ENCODE peak calls at places on chromosomes 13 and 19, in six cellular contexts. A is cardiac fibroblast; U is activated CD4-positive, CD25-positive, alpha-beta regulatory T cell; K is DMS153; E is neuronal stem cell; N is NCI-H2171. G is an unnamed sample.

GRCh38 chr19:31233288-31233687 is 115.9 kb downstream of the TSHZ3 start:
- DNase-seq in A (no peak), U (no peak), K (no peak), E (no peak), N (no peak), G (no peak)

GRCh38 chr19:5957132-5957531 is 20.8 kb downstream of the RANBP3 start:
- DNase-seq in A (no peak), U (no peak), K (peak), E (no peak), N (no peak), G (no peak)

GRCh38 chr19:9877775-9878510 is 42.8 kb downstream of the PIN1 start:
- DNase-seq in A (peak), U (no peak), K (no peak), E (no peak), N (peak), G (no peak)

GRCh38 chr13:34943675-34944634 is 1.9 kb downstream of the NBEA start:
- DNase-seq in A (no peak), U (no peak), K (no peak), E (no peak), N (no peak), G (no peak)

GRCh38 chr19:51347209-51347928 is 5.4 kb upstream of the VSIG10L start:
- DNase-seq in A (no peak), U (no peak), K (no peak), E (no peak), N (no peak), G (no peak)

GRCh38 chr19:31118292-31118925 is 230.8 kb downstream of the TSHZ3 start:
- DNase-seq in A (no peak), U (no peak), K (no peak), E (no peak), N (no peak), G (no peak)

GRCh38 chr13:74966814-74967213 is 515.2 kb downstream of the TBC1D4 start:
- DNase-seq in A (peak), U (no peak), K (peak), E (no peak), N (peak), G (no peak)

GRCh38 chr13:31767175-31767900 is 28.0 kb downstream of the RXFP2 start:
- DNase-seq in A (peak), U (no peak), K (no peak), E (no peak), N (no peak), G (no peak)

GRCh38 chr19:5738423-5738822 is 18.0 kb downstream of the CATSPERD start:
- DNase-seq in A (peak), U (no peak), K (no peak), E (no peak), N (no peak), G (no peak)

GRCh38 chr19:29162694-29163093 is 50.3 kb downstream of the UQCRFS1 start:
- DNase-seq in A (no peak), U (no peak), K (no peak), E (no peak), N (no peak), G (no peak)

GRCh38 chr13:64446372-64446771 is 2783.8 kb downstream of the PCDH9 start:
- DNase-seq in A (no peak), U (no peak), K (no peak), E (no peak), N (no peak), G (peak)

GRCh38 chr19:41546386-41546789 is 29.6 kb upstream of the CEACAM21 start:
- DNase-seq in A (no peak), U (no peak), K (no peak), E (no peak), N (no peak), G (no peak)

GRCh38 chr13:106318941-106319411 is 216.5 kb downstream of the EFNB2 start:
- DNase-seq in A (peak), U (no peak), K (no peak), E (no peak), N (no peak), G (no peak)

GRCh38 chr13:82963466-82963865 is 918.8 kb downstream of the SLITRK1 start:
- DNase-seq in A (peak), U (no peak), K (no peak), E (no peak), N (no peak), G (no peak)

G was measured in LNCaP clone FGC.